ENCODE peak calls at places on chromosomes 1 and 21, in four cellular contexts. X is colonic mucosa, V is GM06990, T is ascending aorta. E is an unnamed sample.

GRCh38 chr1:10646347-10646861 is 150.0 kb downstream of the CASZ1 start:
- DNase-seq in X (peak; percentile 37), V (no peak), T (no peak), E (no peak)

GRCh38 chr1:152873495-152873894 is 4.6 kb upstream of the SMCP start:
- DNase-seq in X (no peak), V (no peak), T (no peak), E (no peak)

GRCh38 chr1:23370744-23371710 is 1.4 kb upstream of the ZNF436 start:
- DNase-seq in X (no peak), V (no peak), T (no peak), E (peak; percentile 50)

GRCh38 chr1:180250883-180251509 is 20.9 kb downstream of the LHX4 start:
- DNase-seq in X (no peak), V (no peak), T (no peak), E (no peak)

GRCh38 chr1:56360021-56360420 is 219.3 kb downstream of the PLPP3 start:
- DNase-seq in X (no peak), V (no peak), T (no peak), E (no peak)

GRCh38 chr1:87044840-87045239 is 130.4 kb downstream of the HS2ST1 start:
- DNase-seq in X (no peak), V (peak; percentile 46), T (no peak), E (no peak)

GRCh38 chr1:31062867-31063380 is 2.6 kb downstream of the PUM1 start:
- DNase-seq in X (no peak), V (no peak), T (no peak), E (no peak)

GRCh38 chr1:183138301-183138700 is 47.8 kb upstream of the LAMC2 start:
- DNase-seq in X (no peak), V (no peak), T (no peak), E (no peak)

GRCh38 chr1:40849801-40850592 is 12.2 kb downstream of the CITED4 start:
- DNase-seq in X (peak; percentile 71), V (peak; percentile 51), T (no peak), E (peak; percentile 78)

GRCh38 chr1:102733491-102734236 is 374.7 kb downstream of the COL11A1 start:
- DNase-seq in X (no peak), V (no peak), T (no peak), E (no peak)

GRCh38 chr1:57599233-57599994 is 175.6 kb upstream of the DAB1 start:
- DNase-seq in X (no peak), V (no peak), T (no peak), E (no peak)

GRCh38 chr1:55506686-55507577 is 291.8 kb upstream of the USP24 start:
- DNase-seq in X (peak; percentile 68), V (no peak), T (no peak), E (no peak)

GRCh38 chr1:230858918-230859819 is 9.2 kb downstream of the C1orf198 start:
- DNase-seq in X (no peak), V (no peak), T (no peak), E (no peak)

GRCh38 chr1:227797144-227797543 is 18.3 kb upstream of the PRSS38 start:
- DNase-seq in X (no peak), V (no peak), T (no peak), E (no peak)

GRCh38 chr1:91569411-91570104 is 68.9 kb downstream of the CDC7 start:
- DNase-seq in X (peak; percentile 76), V (no peak), T (peak; percentile 62), E (no peak)

GRCh38 chr1:234874291-234875288 is 254.0 kb downstream of the TOMM20 start:
- DNase-seq in X (no peak), V (no peak), T (no peak), E (peak; percentile 86)

GRCh38 chr1:55284856-55285255 is 69.7 kb upstream of the USP24 start:
- DNase-seq in X (peak; percentile 37), V (no peak), T (no peak), E (no peak)

GRCh38 chr21:18499761-18500376 is 96.3 kb upstream of the TMPRSS15 start:
- DNase-seq in X (peak; percentile 30), V (peak; percentile 2), T (no peak), E (no peak)

GRCh38 chr1:59446257-59446901 is 149.5 kb downstream of the FGGY start:
- DNase-seq in X (no peak), V (no peak), T (no peak), E (no peak)

GRCh38 chr1:21335088-21335678 is 44.9 kb upstream of the ECE1 start:
- DNase-seq in X (no peak), V (no peak), T (no peak), E (peak; percentile 46)

GRCh38 chr1:111481387-111482221 is 7.8 kb downstream of the C1orf162 start:
- DNase-seq in X (peak; percentile 80), V (peak; percentile 64), T (no peak), E (peak; percentile 81)

GRCh38 chr1:21781971-21782867 is 730 bp downstream of the USP48 start:
- DNase-seq in X (peak; percentile 60), V (no peak), T (no peak), E (no peak)

GRCh38 chr1:113714606-113715269 is 44.5 kb downstream of the PHTF1 start:
- DNase-seq in X (no peak), V (no peak), T (no peak), E (no peak)

GRCh38 chr1:110495926-110496600 is 22.9 kb downstream of the KCNA10 start:
- DNase-seq in X (peak; percentile 84), V (no peak), T (no peak), E (peak; percentile 71)

GRCh38 chr1:210792703-210793102 is 341.2 kb downstream of the KCNH1 start:
- DNase-seq in X (no peak), V (no peak), T (no peak), E (no peak)

GRCh38 chr1:40810915-40811314 is 27.3 kb downstream of the KCNQ4 start:
- DNase-seq in X (no peak), V (no peak), T (no peak), E (no peak)

GRCh38 chr1:18539171-18539570 is 58.4 kb downstream of the KLHDC7A start:
- DNase-seq in X (no peak), V (no peak), T (no peak), E (no peak)

GRCh38 chr1:18953656-18954259 is 2.7 kb downstream of the IFFO2 start:
- DNase-seq in X (no peak), V (no peak), T (no peak), E (peak; percentile 73)

GRCh38 chr1:87972818-87973217 is 644.1 kb downstream of the LMO4 start:
- DNase-seq in X (no peak), V (no peak), T (no peak), E (no peak)

GRCh38 chr1:155339515-155340111 is 18.9 kb downstream of the RUSC1 start:
- DNase-seq in X (no peak), V (no peak), T (no peak), E (no peak)

GRCh38 chr1:1419812-1420653 is 1.0 kb downstream of the ANKRD65 start:
- DNase-seq in X (no peak), V (no peak), T (no peak), E (no peak)

GRCh38 chr1:226185153-226186036 is 1.1 kb downstream of the ACBD3 start:
- DNase-seq in X (no peak), V (no peak), T (no peak), E (no peak)

GRCh38 chr21:38291875-38292274 is 35.1 kb downstream of the KCNJ15 start:
- DNase-seq in X (no peak), V (no peak), T (no peak), E (no peak)

GRCh38 chr21:38295997-38296764 is 39.4 kb downstream of the KCNJ15 start:
- DNase-seq in X (no peak), V (no peak), T (no peak), E (peak; percentile 51)

GRCh38 chr21:38293765-38294164 is 37.0 kb downstream of the KCNJ15 start:
- DNase-seq in X (peak; percentile 63), V (no peak), T (no peak), E (peak; percentile 90)

GRCh38 chr21:38290809-38291208 is 34.0 kb downstream of the KCNJ15 start:
- DNase-seq in X (no peak), V (no peak), T (no peak), E (no peak)

DNA sequence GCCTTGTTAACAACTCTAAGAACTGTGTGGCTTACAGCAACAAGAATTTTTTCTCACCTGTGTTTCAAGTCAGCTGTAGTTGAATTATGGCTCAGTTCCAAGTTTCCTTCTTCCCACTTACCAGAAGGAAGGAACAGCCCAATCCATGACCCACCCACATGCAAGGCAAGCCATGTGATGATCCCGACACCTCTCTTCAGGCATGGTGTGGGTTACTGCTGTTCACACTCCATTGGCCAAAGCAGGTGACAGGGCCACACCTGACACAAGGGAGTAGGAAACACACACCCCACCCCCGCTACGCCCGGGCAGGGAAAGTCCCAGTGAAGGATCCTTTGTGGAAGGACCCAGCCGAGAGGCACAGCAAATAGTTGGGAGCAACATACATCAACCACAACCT is 36.3 kb downstream of the KCNJ15 start:
- DNase-seq in X (peak; percentile 38), V (no peak), T (no peak), E (peak; percentile 58)
- H3K36me3 ChIP-seq in X (no peaks in the 10 kb centered on the region), V (no peaks in the 10 kb centered on the region), T (no peaks in the 10 kb centered on the region), E (no peaks in the 10 kb centered on the region)

GRCh38 chr1:161171191-161171590 is 5.0 kb downstream of the PPOX start:
- DNase-seq in X (no peak), V (no peak), T (no peak), E (no peak)

GRCh38 chr1:161173711-161174110 is 3.6 kb downstream of the B4GALT3 start:
- DNase-seq in X (no peak), V (no peak), T (no peak), E (peak; percentile 20)

GRCh38 chr1:161172349-161172748 is 5.0 kb downstream of the B4GALT3 start:
- DNase-seq in X (no peak), V (no peak), T (no peak), E (no peak)

GRCh38 chr1:161172776-161173376 is 4.4 kb downstream of the B4GALT3 start:
- DNase-seq in X (no peak), V (no peak), T (no peak), E (no peak)

GRCh38 chr1:161171696-161172095 is 5.5 kb downstream of the PPOX start:
- DNase-seq in X (no peak), V (no peak), T (no peak), E (no peak)
- H3K36me3 ChIP-seq in X (peaks cover 19% of the 10 kb centered on the region), V (peaks cover 32% of the 10 kb centered on the region), T (peaks cover 47% of the 10 kb centered on the region), E (no peaks in the 10 kb centered on the region)

DNA sequence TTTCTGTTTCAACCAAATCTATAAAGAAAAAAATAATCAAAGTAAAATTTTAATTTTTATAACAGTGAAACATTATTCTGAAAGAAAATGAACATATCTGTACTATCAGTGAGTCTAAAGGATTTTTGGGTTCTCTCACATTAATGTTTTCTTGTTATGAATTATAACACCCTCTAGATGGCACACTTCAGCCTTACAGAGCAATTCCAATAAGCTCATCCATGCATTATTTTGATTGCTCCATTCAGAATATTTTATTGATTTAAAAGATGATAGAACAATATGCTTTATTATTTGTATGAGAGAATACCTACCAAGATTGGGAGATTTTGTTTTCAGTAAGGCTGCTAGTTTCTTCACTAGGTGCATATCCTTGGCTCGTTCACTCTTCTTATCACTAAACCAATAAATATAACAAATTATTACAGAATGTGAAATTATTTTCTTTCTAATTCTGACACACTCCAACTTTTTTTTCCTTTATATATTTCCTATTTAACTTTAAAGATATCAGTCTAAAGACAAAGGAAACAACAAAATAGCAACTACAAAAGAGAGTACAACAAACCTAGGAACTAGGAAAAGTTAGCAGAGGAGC is 82.4 kb downstream of the RAB3GAP2 start:
- DNase-seq in X (no peak), V (no peak), T (no peak), E (no peak)
- H3K36me3 ChIP-seq in X (peaks cover 11% of the 10 kb centered on the region), V (peaks cover 19% of the 10 kb centered on the region), T (peaks cover 37% of the 10 kb centered on the region), E (peaks cover 32% of the 10 kb centered on the region)

DNA sequence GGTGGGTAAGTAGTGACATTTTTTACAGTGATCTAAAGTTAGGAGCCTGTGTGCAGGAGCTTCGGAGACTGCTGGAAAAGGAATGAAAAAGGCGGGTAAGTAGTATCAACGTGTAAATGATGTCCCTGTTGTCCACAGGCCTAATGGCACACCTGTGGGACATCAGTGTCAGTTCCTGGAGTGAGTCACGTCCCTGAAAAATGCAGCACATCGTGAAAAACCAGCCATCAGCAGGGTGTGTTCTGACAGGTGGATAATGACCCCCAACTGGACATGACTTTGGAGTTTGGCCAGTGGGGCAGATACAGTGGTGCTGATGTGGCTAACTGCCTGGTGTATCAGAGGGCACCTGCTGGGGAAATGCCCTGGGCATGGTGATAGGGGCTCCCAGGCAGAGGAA is 12.0 kb upstream of the PRDM15 start:
- DNase-seq in X (no peak), V (no peak), T (no peak), E (no peak)
- H3K36me3 ChIP-seq in X (no peaks in the 10 kb centered on the region), V (peaks cover 6% of the 10 kb centered on the region), T (peaks cover 20% of the 10 kb centered on the region), E (no peaks in the 10 kb centered on the region)